ENCODE peak calls at places on chromosomes 7 and 10, in six cellular contexts. X is GM10248, M is spleen, S is tibial nerve, G is HCT116, B is progenitor cell of endocrine pancreas. L is an unnamed sample.

GRCh38 chr7:136079934-136080333 is 102.8 kb upstream of the MTPN start:
- DNase-seq in X (no peak), M (no peak), S (no peak), G (no peak), B (no peak), L (no peak)

GRCh38 chr10:97601268-97602215 is 12.0 kb downstream of the C10orf62 start:
- DNase-seq in X (no peak), M (no peak), S (no peak), G (no peak), B (no peak), L (no peak)

GRCh38 chr7:6422926-6423632 is 24.7 kb downstream of the DAGLB start:
- DNase-seq in X (no peak), M (peak), S (no peak), G (no peak), B (no peak), L (no peak)

GRCh38 chr7:104926905-104927454 is 87.0 kb upstream of the KMT2E start:
- DNase-seq in X (no peak), M (no peak), S (no peak), G (no peak), B (peak), L (no peak)

GRCh38 chr10:125815764-125816163 is 7.3 kb downstream of the UROS start:
- DNase-seq in X (no peak), M (no peak), S (no peak), G (no peak), B (no peak), L (no peak)

GRCh38 chr10:10222288-10222945 is 795.3 kb upstream of the CELF2 start:
- DNase-seq in X (no peak), M (no peak), S (no peak), G (no peak), B (no peak), L (no peak)

GRCh38 chr7:47574473-47575328 is 7.2 kb downstream of the TNS3 start:
- DNase-seq in X (no peak), M (no peak), S (no peak), G (no peak), B (no peak), L (no peak)

GRCh38 chr10:86970152-86970886 is 2.0 kb downstream of the ADIRF start:
- DNase-seq in X (peak), M (peak), S (peak), G (peak), B (no peak), L (peak)

GRCh38 chr7:45682836-45683555 is 108.8 kb downstream of the ADCY1 start:
- DNase-seq in X (peak), M (peak), S (no peak), G (no peak), B (no peak), L (peak)

GRCh38 chr7:29331163-29331562 is 136.6 kb downstream of the CHN2 start:
- DNase-seq in X (no peak), M (no peak), S (no peak), G (no peak), B (no peak), L (no peak)

GRCh38 chr7:133642907-133643306 is 390.0 kb downstream of the EXOC4 start:
- DNase-seq in X (no peak), M (no peak), S (no peak), G (no peak), B (no peak), L (no peak)

GRCh38 chr7:6172331-6173295 is 99.8 kb downstream of the CYTH3 start:
- DNase-seq in X (no peak), M (no peak), S (no peak), G (no peak), B (no peak), L (no peak)

GRCh38 chr10:52778511-52779392 is 6.2 kb upstream of the MBL2 start:
- DNase-seq in X (no peak), M (no peak), S (no peak), G (peak), B (no peak), L (peak)

GRCh38 chr7:2120251-2120660 is 112.5 kb downstream of the MAD1L1 start:
- DNase-seq in X (no peak), M (peak), S (no peak), G (no peak), B (no peak), L (no peak)

GRCh38 chr7:16594061-16594460 is 51.5 kb downstream of the ANKMY2 start:
- DNase-seq in X (no peak), M (no peak), S (no peak), G (no peak), B (no peak), L (no peak)

DNA sequence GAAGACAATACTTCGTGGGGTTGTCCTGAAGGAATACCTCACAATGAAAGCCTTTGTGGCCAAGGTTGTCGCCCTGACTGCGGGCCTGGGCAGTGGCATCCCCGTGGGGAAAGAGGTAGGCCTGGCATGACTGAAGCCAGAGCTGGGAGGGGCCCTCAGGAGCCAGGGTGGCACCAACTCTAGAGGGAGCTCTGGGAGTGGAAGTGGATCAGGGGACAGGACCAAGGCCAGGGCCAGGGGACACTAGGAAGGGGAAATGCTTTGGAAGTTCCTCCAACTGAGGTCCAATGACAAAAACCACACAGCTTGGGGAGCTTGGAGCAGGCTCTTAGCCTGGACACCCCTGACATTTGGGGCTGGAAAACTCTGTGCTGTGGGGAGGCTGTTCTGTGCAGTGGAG is 5.8 kb downstream of the CLCN1 start:
- DNase-seq in X (no peak), M (no peak), S (no peak), G (no peak), B (no peak), L (no peak)
- TF ChIP-seq CTCF in X (no peak), M (no peak), S (no peak), G (peak), B (no peak), L (no peak)

GRCh38 chr10:4117604-4118003 is 332.6 kb upstream of the KLF6 start:
- DNase-seq in X (no peak), M (no peak), S (no peak), G (no peak), B (no peak), L (no peak)
- TF ChIP-seq CTCF in X (no peak), M (no peak), S (no peak), G (no peak), B (no peak), L (no peak)

GRCh38 chr10:79155301-79156081 is 86.7 kb downstream of the ZMIZ1 start:
- DNase-seq in X (no peak), M (peak), S (no peak), G (no peak), B (no peak), L (no peak)
- TF ChIP-seq CTCF in X (no peak), M (no peak), S (no peak), G (no peak), B (no peak), L (peak)

GRCh38 chr10:117710181-117710798 is 167.7 kb downstream of the EMX2 start:
- DNase-seq in X (no peak), M (no peak), S (no peak), G (no peak), B (no peak), L (no peak)
- TF ChIP-seq CTCF in X (no peak), M (no peak), S (no peak), G (peak), B (no peak), L (no peak)

GRCh38 chr10:132222726-132223125 is 36.0 kb downstream of the DPYSL4 start:
- DNase-seq in X (no peak), M (no peak), S (no peak), G (no peak), B (no peak), L (no peak)

GRCh38 chr10:132223611-132224342 is 37.0 kb downstream of the DPYSL4 start:
- DNase-seq in X (no peak), M (no peak), S (no peak), G (no peak), B (no peak), L (no peak)

GRCh38 chr10:132225073-132225848 is 38.5 kb downstream of the DPYSL4 start:
- DNase-seq in X (no peak), M (no peak), S (no peak), G (no peak), B (no peak), L (no peak)

GRCh38 chr10:132224343-132225072 is 37.8 kb downstream of the DPYSL4 start:
- DNase-seq in X (no peak), M (no peak), S (no peak), G (no peak), B (no peak), L (no peak)

GRCh38 chr10:132223156-132223590 is 36.4 kb downstream of the DPYSL4 start:
- DNase-seq in X (peak), M (peak), S (peak), G (peak), B (peak), L (peak)
- TF ChIP-seq CTCF in X (peak), M (peak), S (peak), G (peak), B (peak), L (peak)

DNA sequence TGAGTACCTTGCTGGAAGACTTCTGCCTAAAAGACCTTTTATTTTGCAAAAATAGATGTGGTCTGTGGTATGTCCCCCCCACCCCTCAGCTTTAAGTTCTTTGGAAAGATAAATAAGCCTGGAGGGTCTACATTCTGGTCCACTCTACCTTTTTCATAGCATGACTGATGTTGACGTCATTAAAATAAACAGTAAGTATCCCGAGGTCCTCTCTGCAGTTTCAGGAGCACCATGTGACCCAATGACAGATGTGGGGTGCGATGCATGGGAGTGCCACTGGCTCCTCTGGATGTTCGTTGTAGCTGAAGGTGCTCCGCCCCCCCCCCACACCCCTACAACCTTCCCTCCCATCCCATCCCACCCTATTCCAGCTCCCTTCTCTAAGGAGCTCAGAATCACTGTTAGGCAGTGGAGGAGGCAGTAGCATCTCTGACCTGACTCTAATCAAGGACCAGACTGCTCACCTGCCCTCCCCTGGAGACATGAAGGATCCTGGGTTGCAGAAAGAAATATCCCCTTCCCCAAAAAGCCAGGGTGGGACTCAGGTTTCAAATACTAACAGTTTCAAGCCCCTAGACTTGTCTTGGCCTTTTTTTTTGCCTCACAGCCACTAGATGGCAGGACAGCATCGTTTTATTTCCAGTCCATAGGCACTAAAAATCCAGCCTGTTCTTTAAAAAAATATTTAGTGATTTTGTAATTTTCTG is 25.1 kb downstream of the CASP7 start:
- DNase-seq in X (no peak), M (no peak), S (no peak), G (peak), B (no peak), L (no peak)
- TF ChIP-seq CTCF in X (peak), M (peak), S (peak), G (peak), B (peak), L (peak)

DNA sequence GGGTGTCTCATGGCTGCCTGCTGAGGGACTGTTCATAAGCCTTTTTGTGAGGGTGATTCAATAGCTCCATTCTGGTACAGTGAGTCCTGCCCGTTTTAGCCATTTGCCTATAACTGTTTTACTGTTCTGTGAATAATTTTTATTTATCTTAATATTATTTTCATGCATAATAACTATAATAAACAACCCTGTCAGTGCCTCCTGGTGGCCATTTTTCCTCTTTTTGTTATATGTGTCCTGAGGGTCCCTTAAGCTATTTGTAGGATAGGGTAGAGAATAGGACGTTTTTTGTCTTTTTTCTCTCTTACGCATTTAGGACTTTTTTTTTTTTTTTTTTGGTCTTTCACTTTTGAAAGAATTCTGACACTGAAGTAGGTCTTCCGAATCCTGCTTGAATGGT is 2.9 kb downstream of the C1QL3 start:
- DNase-seq in X (no peak), M (no peak), S (no peak), G (no peak), B (no peak), L (no peak)
- TF ChIP-seq CTCF in X (peak), M (no peak), S (peak), G (no peak), B (peak), L (no peak)

GRCh38 chr10:115417585-115418265 is 324.6 kb downstream of the ATRNL1 start:
- DNase-seq in X (peak), M (no peak), S (no peak), G (peak), B (no peak), L (no peak)
- TF ChIP-seq CTCF in X (peak), M (no peak), S (no peak), G (peak), B (peak), L (no peak)

DNA sequence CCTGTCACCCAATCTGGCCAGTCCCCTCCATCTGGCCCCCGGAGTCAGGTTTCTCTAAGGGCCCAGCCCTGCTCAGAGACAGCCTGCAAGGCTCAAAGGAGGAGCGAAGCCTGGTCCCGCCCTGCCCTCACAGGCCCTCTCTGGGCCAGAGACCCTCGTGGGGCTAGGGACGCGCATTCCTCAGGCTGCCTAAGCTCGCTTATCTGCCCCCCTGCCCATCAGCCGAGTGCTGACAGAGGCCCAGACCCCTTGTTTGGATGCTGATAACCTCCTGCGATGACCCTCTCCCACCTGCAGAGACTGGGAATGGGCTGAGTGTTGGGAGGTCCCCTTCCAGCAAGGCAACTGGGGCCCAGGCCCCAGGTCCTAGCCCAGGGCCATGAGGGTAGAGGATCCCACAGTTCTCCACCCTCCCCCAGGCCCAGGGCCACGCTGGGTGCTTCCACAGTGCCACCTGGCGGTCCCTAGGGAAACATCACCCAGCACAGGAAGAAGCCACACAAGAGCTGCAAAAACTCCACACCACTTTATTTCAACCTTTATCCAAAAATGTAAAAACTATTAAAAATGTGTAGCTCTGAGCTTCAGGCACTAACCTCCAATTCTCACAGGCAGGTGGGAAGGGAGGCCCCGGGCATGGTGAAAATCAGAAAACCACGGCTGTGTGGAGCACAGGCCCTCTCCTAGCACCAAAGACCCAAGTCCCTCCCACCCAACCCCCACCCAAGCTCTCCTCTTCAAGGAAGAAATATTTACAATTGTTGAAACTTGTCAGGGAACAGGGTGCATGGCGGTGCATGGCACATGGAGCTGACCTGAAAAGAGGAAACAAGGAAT is 2.2 kb downstream of the NPM3 start:
- DNase-seq in X (peak), M (peak), S (no peak), G (peak), B (no peak), L (peak)
- TF ChIP-seq CTCF in X (peak), M (peak), S (peak), G (peak), B (peak), L (peak)